ENCODE peak calls at places on chromosomes 12 and 14, in nine cellular contexts. A, M, S, Z, P, T, V, L and F are unnamed samples.

GRCh38 chr14:37083599-37083998 is 88.8 kb downstream of the SLC25A21 start:
- DNase-seq in A (no peak), M (no peak), S (no peak), Z (no peak), P (no peak), T (no peak), V (no peak), L (no peak), F (no peak)

GRCh38 chr12:19967486-19967885 is 400.9 kb upstream of the PDE3A start:
- DNase-seq in A (no peak), M (peak), S (no peak), Z (no peak), P (no peak), T (no peak), V (no peak), L (no peak), F (no peak)

GRCh38 chr14:105700622-105701288 is 174.4 kb downstream of the TMEM121 start:
- DNase-seq in A (no peak), M (no peak), S (no peak), Z (no peak), P (peak), T (no peak), V (peak), L (no peak), F (no peak)

GRCh38 chr12:47823422-47824086 is 3.9 kb upstream of the HDAC7 start:
- DNase-seq in A (no peak), M (no peak), S (no peak), Z (no peak), P (no peak), T (no peak), V (no peak), L (no peak), F (no peak)

GRCh38 chr14:76995279-76996035 is 33.1 kb downstream of the IRF2BPL start:
- DNase-seq in A (no peak), M (no peak), S (no peak), Z (no peak), P (no peak), T (no peak), V (no peak), L (no peak), F (no peak)

GRCh38 chr12:25785164-25785563 is 173.3 kb upstream of the RASSF8 start:
- DNase-seq in A (no peak), M (no peak), S (no peak), Z (no peak), P (no peak), T (no peak), V (no peak), L (no peak), F (no peak)

GRCh38 chr12:117803013-117803412 is 165.8 kb downstream of the KSR2 start:
- DNase-seq in A (no peak), M (no peak), S (no peak), Z (no peak), P (no peak), T (no peak), V (no peak), L (no peak), F (no peak)

GRCh38 chr14:64544607-64545312 is 4.2 kb downstream of the HSPA2 start:
- DNase-seq in A (no peak), M (no peak), S (no peak), Z (no peak), P (no peak), T (no peak), V (no peak), L (no peak), F (no peak)

GRCh38 chr14:33661071-33661470 is 289.8 kb downstream of the EGLN3 start:
- DNase-seq in A (no peak), M (no peak), S (no peak), Z (no peak), P (no peak), T (no peak), V (no peak), L (no peak), F (no peak)

GRCh38 chr12:77686760-77687159 is 143.9 kb upstream of the NAV3 start:
- DNase-seq in A (no peak), M (no peak), S (no peak), Z (no peak), P (no peak), T (no peak), V (no peak), L (no peak), F (no peak)

GRCh38 chr12:99253068-99253467 is 394.5 kb upstream of the GARIN6 start:
- DNase-seq in A (no peak), M (no peak), S (no peak), Z (no peak), P (no peak), T (no peak), V (no peak), L (no peak), F (no peak)

GRCh38 chr12:78951746-78952532 is 87.4 kb downstream of the SYT1 start:
- DNase-seq in A (no peak), M (no peak), S (peak), Z (no peak), P (no peak), T (no peak), V (no peak), L (peak), F (peak)

GRCh38 chr12:67082221-67082620 is 186.9 kb upstream of the CAND1 start:
- DNase-seq in A (no peak), M (no peak), S (no peak), Z (no peak), P (no peak), T (no peak), V (no peak), L (no peak), F (no peak)

GRCh38 chr12:80702889-80703605 is 4.4 kb upstream of the MYF6 start:
- DNase-seq in A (no peak), M (no peak), S (no peak), Z (no peak), P (no peak), T (no peak), V (no peak), L (no peak), F (no peak)

GRCh38 chr12:27879708-27880107 is 92.8 kb downstream of the PTHLH start:
- DNase-seq in A (no peak), M (no peak), S (no peak), Z (no peak), P (no peak), T (no peak), V (no peak), L (no peak), F (no peak)

GRCh38 chr12:25829192-25829591 is 129.3 kb upstream of the RASSF8 start:
- DNase-seq in A (no peak), M (peak), S (no peak), Z (no peak), P (no peak), T (no peak), V (no peak), L (no peak), F (no peak)

GRCh38 chr14:39107624-39108023 is 4.6 kb upstream of the SEC23A start:
- DNase-seq in A (no peak), M (peak), S (peak), Z (no peak), P (peak), T (no peak), V (no peak), L (no peak), F (no peak)

GRCh38 chr14:79842270-79842669 is 369.0 kb downstream of the DIO2 start:
- DNase-seq in A (no peak), M (peak), S (no peak), Z (no peak), P (no peak), T (no peak), V (no peak), L (no peak), F (no peak)

GRCh38 chr12:68675098-68675842 is 11.5 kb upstream of the NUP107 start:
- DNase-seq in A (no peak), M (no peak), S (no peak), Z (peak), P (no peak), T (no peak), V (no peak), L (no peak), F (no peak)

GRCh38 chr12:97960741-97961608 is 498.4 kb downstream of the RMST start:
- DNase-seq in A (no peak), M (peak), S (no peak), Z (peak), P (peak), T (peak), V (no peak), L (peak), F (peak)

GRCh38 chr12:30286345-30286926 is 409.2 kb downstream of the IPO8 start:
- DNase-seq in A (no peak), M (no peak), S (peak), Z (no peak), P (no peak), T (no peak), V (no peak), L (no peak), F (peak)

GRCh38 chr14:48967419-48967818 is 618.8 kb downstream of the RPS29 start:
- DNase-seq in A (no peak), M (no peak), S (no peak), Z (no peak), P (no peak), T (no peak), V (no peak), L (no peak), F (no peak)

GRCh38 chr12:21547437-21547836 is 21.3 kb downstream of the SPX start:
- DNase-seq in A (no peak), M (no peak), S (no peak), Z (no peak), P (no peak), T (no peak), V (no peak), L (no peak), F (no peak)

GRCh38 chr12:28958553-28959195 is 190.4 kb upstream of the FAR2 start:
- DNase-seq in A (no peak), M (no peak), S (no peak), Z (no peak), P (no peak), T (no peak), V (no peak), L (no peak), F (no peak)

GRCh38 chr12:104219908-104220404 is 4.4 kb downstream of the TXNRD1 start:
- DNase-seq in A (peak), M (peak), S (peak), Z (peak), P (no peak), T (no peak), V (no peak), L (no peak), F (no peak)

GRCh38 chr14:36553650-36554260 is 28.7 kb downstream of the NKX2-8 start:
- DNase-seq in A (no peak), M (peak), S (peak), Z (peak), P (peak), T (no peak), V (no peak), L (no peak), F (peak)

GRCh38 chr12:50765325-50765911 is 1.5 kb downstream of the ATF1 start:
- DNase-seq in A (peak), M (peak), S (peak), Z (peak), P (peak), T (peak), V (no peak), L (peak), F (peak)

GRCh38 chr14:74478996-74479635 is 14.0 kb downstream of the NPC2 start:
- DNase-seq in A (no peak), M (peak), S (peak), Z (no peak), P (no peak), T (no peak), V (no peak), L (no peak), F (peak)

GRCh38 chr12:79648872-79649271 is 41.9 kb downstream of the PAWR start:
- DNase-seq in A (no peak), M (no peak), S (no peak), Z (no peak), P (no peak), T (no peak), V (no peak), L (no peak), F (no peak)

GRCh38 chr14:85252011-85252410 is 277.9 kb upstream of the FLRT2 start:
- DNase-seq in A (no peak), M (peak), S (no peak), Z (no peak), P (no peak), T (no peak), V (no peak), L (no peak), F (no peak)

GRCh38 chr14:64704145-64704742 is at the start of gene PLEKHG3:
- DNase-seq in A (no peak), M (peak), S (peak), Z (peak), P (no peak), T (peak), V (peak), L (peak), F (peak)

GRCh38 chr12:54140958-54141388 is 47.8 kb downstream of the SMUG1 start:
- DNase-seq in A (no peak), M (no peak), S (no peak), Z (no peak), P (no peak), T (no peak), V (no peak), L (no peak), F (peak)

GRCh38 chr12:121267822-121268221 is 28.7 kb downstream of the CAMKK2 start:
- DNase-seq in A (no peak), M (no peak), S (no peak), Z (no peak), P (no peak), T (no peak), V (no peak), L (no peak), F (no peak)

GRCh38 chr14:36647827-36648753 is 13.6 kb upstream of the PAX9 start:
- DNase-seq in A (no peak), M (peak), S (no peak), Z (no peak), P (peak), T (peak), V (peak), L (peak), F (no peak)

GRCh38 chr14:59038746-59039145 is 149.7 kb upstream of the DAAM1 start:
- DNase-seq in A (no peak), M (no peak), S (no peak), Z (no peak), P (no peak), T (no peak), V (no peak), L (no peak), F (no peak)